ENCODE peak calls at places on chromosomes 3 and 15, in seven cellular contexts. C is AG08396; F is stimulated activated CD4-positive, alpha-beta T cell treated with anti-CD3 and anti-CD28 coated beads, TNF-alpha, amount 100 ng/mL, for 24 hours; W is T-helper 9 cell; K is T follicular helper cell; O is A172; H is stimulated activated naive CD4-positive, alpha-beta T cell. L is an unnamed sample.

GRCh38 chr15:28871168-28871567 is 14.6 kb upstream of the APBA2 start:
- DNase-seq in C (no peak), F (no peak), W (no peak), K (no peak), O (no peak), H (no peak), L (no peak)

GRCh38 chr3:138188013-138188352 is 882 bp downstream of the ARMC8 start:
- DNase-seq in C (peak), F (no peak), W (no peak), K (peak), O (peak), H (no peak), L (peak)

GRCh38 chr3:114756506-114757279 is 390.4 kb downstream of the ZBTB20 start:
- DNase-seq in C (peak), F (no peak), W (no peak), K (no peak), O (peak), H (no peak), L (no peak)

GRCh38 chr15:41022487-41023090 is 69.3 kb downstream of the CHAC1 start:
- DNase-seq in C (peak), F (no peak), W (peak), K (peak), O (peak), H (peak), L (peak)

GRCh38 chr15:66709884-66710283 is 7.8 kb downstream of the SMAD6 start:
- DNase-seq in C (no peak), F (no peak), W (no peak), K (no peak), O (no peak), H (no peak), L (no peak)

GRCh38 chr3:194633349-194634004 is at the start of gene TMEM44:
- DNase-seq in C (peak), F (peak), W (peak), K (peak), O (peak), H (peak), L (peak)

GRCh38 chr3:122577409-122578028 is at the start of gene PARP15:
- DNase-seq in C (no peak), F (no peak), W (peak), K (no peak), O (no peak), H (no peak), L (peak)

GRCh38 chr15:73190189-73190601 is 137.9 kb downstream of the NEO1 start:
- DNase-seq in C (no peak), F (no peak), W (no peak), K (no peak), O (no peak), H (no peak), L (no peak)

GRCh38 chr3:70539908-70540307 is 227.5 kb upstream of the MDFIC2 start:
- DNase-seq in C (no peak), F (no peak), W (no peak), K (no peak), O (no peak), H (no peak), L (no peak)

GRCh38 chr15:85748176-85748575 is 46.5 kb downstream of the KLHL25 start:
- DNase-seq in C (no peak), F (no peak), W (no peak), K (no peak), O (no peak), H (no peak), L (no peak)

GRCh38 chr15:88830016-88830415 is 26.8 kb downstream of the ACAN start:
- DNase-seq in C (no peak), F (no peak), W (no peak), K (no peak), O (no peak), H (no peak), L (no peak)

GRCh38 chr3:38600551-38600950 is 48.9 kb downstream of the SCN5A start:
- DNase-seq in C (no peak), F (no peak), W (no peak), K (no peak), O (no peak), H (no peak), L (no peak)

GRCh38 chr3:172217877-172218276 is 178.5 kb downstream of the FNDC3B start:
- DNase-seq in C (no peak), F (no peak), W (no peak), K (no peak), O (peak), H (no peak), L (no peak)

GRCh38 chr3:114221165-114221880 is 16.1 kb downstream of the ZNF80 start:
- DNase-seq in C (no peak), F (no peak), W (peak), K (peak), O (no peak), H (no peak), L (peak)

GRCh38 chr3:119557192-119557873 is 2.1 kb downstream of the CD80 start:
- DNase-seq in C (no peak), F (no peak), W (no peak), K (no peak), O (no peak), H (no peak), L (no peak)

GRCh38 chr15:56598991-56599390 is 134.1 kb upstream of the MNS1 start:
- DNase-seq in C (no peak), F (no peak), W (no peak), K (no peak), O (peak), H (no peak), L (no peak)

GRCh38 chr3:46093327-46093932 is 66.1 kb upstream of the XCR1 start:
- DNase-seq in C (no peak), F (no peak), W (no peak), K (no peak), O (no peak), H (no peak), L (no peak)

GRCh38 chr3:7630925-7631324 is 770.0 kb downstream of the GRM7 start:
- DNase-seq in C (no peak), F (no peak), W (no peak), K (no peak), O (peak), H (no peak), L (no peak)

GRCh38 chr3:78139166-78139565 is 1099.3 kb downstream of the ROBO2 start:
- DNase-seq in C (peak), F (no peak), W (no peak), K (no peak), O (peak), H (no peak), L (no peak)

GRCh38 chr3:186746008-186746407 is 28.8 kb downstream of the KNG1 start:
- DNase-seq in C (peak), F (no peak), W (no peak), K (no peak), O (peak), H (no peak), L (no peak)

GRCh38 chr3:16511561-16512434 is 1.7 kb downstream of the RFTN1 start:
- DNase-seq in C (peak), F (peak), W (peak), K (peak), O (peak), H (peak), L (peak)

GRCh38 chr15:81357178-81357686 is 16.8 kb downstream of the TMC3 start:
- DNase-seq in C (no peak), F (no peak), W (no peak), K (no peak), O (no peak), H (no peak), L (no peak)

GRCh38 chr3:100289339-100289738 is 28.5 kb downstream of the TBC1D23 start:
- DNase-seq in C (no peak), F (no peak), W (no peak), K (no peak), O (no peak), H (no peak), L (no peak)

GRCh38 chr15:70093481-70094309 is 4.0 kb downstream of the TLE3 start:
- DNase-seq in C (no peak), F (no peak), W (no peak), K (no peak), O (no peak), H (no peak), L (no peak)

GRCh38 chr3:151268267-151269235 is 9.8 kb downstream of the P2RY14 start:
- DNase-seq in C (no peak), F (no peak), W (no peak), K (no peak), O (no peak), H (no peak), L (no peak)

GRCh38 chr15:69467636-69468035 is 15.0 kb downstream of the RPLP1 start:
- DNase-seq in C (no peak), F (no peak), W (no peak), K (no peak), O (no peak), H (no peak), L (no peak)

L was measured in T-helper 1 cell.